ENCODE peak calls at places on chromosomes 4 and X, in five cellular contexts. X, W, Z, N and P are unnamed samples.
A peak's percentile ranks its signal among the peaks of the same experiment; 100 is the strongest.

GRCh38 chr4:88659061-88659889 is 38.4 kb downstream of the NAP1L5 start:
- DNase-seq in X (peak; percentile 35), W (peak; percentile 25), Z (no peak), N (no peak), P (peak; percentile 13)

GRCh38 chr4:6806924-6807676 is 24.6 kb downstream of the KIAA0232 start:
- DNase-seq in X (no peak), W (no peak), Z (no peak), N (no peak), P (no peak)

GRCh38 chr4:76208005-76208765 is 5.4 kb downstream of the SCARB2 start:
- DNase-seq in X (no peak), W (no peak), Z (peak; percentile 77), N (no peak), P (no peak)

GRCh38 chr4:184010696-184011095 is 105.6 kb downstream of the STOX2 start:
- DNase-seq in X (no peak), W (no peak), Z (no peak), N (no peak), P (no peak)

GRCh38 chr4:73726000-73726399 is 14.4 kb upstream of the CXCL8 start:
- DNase-seq in X (no peak), W (no peak), Z (no peak), N (no peak), P (no peak)

GRCh38 chr4:76677571-76678326 is 220.2 kb downstream of the SOWAHB start:
- DNase-seq in X (no peak), W (no peak), Z (no peak), N (no peak), P (no peak)

GRCh38 chrX:130680164-130681035 is 222.6 kb downstream of the ENOX2 start:
- DNase-seq in X (no peak), W (no peak), Z (no peak), N (no peak), P (no peak)

GRCh38 chrX:50812995-50813842 is 775 bp downstream of the SHROOM4 start:
- DNase-seq in X (no peak), W (no peak), Z (peak; percentile 53), N (no peak), P (no peak)

GRCh38 chrX:70281951-70282350 is at the start of gene RAB41:
- DNase-seq in X (no peak), W (no peak), Z (no peak), N (peak; percentile 2), P (no peak)